ENCODE peak calls at places on chromosomes 16 and 17, in four cellular contexts. Y is foreskin fibroblast, M is gastrocnemius medialis, X is tibial nerve. N is an unnamed sample.

GRCh38 chr17:50686494-50687199 is 21.1 kb downstream of the ANKRD40 start:
- DNase-seq in Y (peak; percentile 75), M (peak; percentile 38), X (no peak), N (peak; percentile 77)

GRCh38 chr17:46175891-46176290 is 17.3 kb downstream of the KANSL1 start:
- DNase-seq in Y (no peak), M (no peak), X (no peak), N (no peak)

GRCh38 chr17:49516190-49516589 is 21.1 kb downstream of the NGFR start:
- DNase-seq in Y (no peak), M (no peak), X (no peak), N (no peak)

GRCh38 chr16:28309811-28310311 is 17.5 kb downstream of the SBK1 start:
- DNase-seq in Y (no peak), M (no peak), X (no peak), N (no peak)

GRCh38 chr17:30363715-30364202 is 15.0 kb upstream of the CPD start:
- DNase-seq in Y (peak; percentile 90), M (no peak), X (no peak), N (peak; percentile 81)

GRCh38 chr17:76722279-76722678 is 4.1 kb downstream of the JMJD6 start:
- DNase-seq in Y (no peak), M (no peak), X (no peak), N (no peak)

GRCh38 chr17:30173649-30174048 is 57.0 kb downstream of the NSRP1 start:
- DNase-seq in Y (no peak), M (no peak), X (no peak), N (no peak)

GRCh38 chr17:57735230-57735629 is 9.9 kb downstream of the CCDC182 start:
- DNase-seq in Y (no peak), M (no peak), X (no peak), N (no peak)

GRCh38 chr17:78890111-78890897 is 12.7 kb downstream of the CEP295NL start:
- DNase-seq in Y (no peak), M (peak; percentile 46), X (peak; percentile 56), N (no peak)

GRCh38 chr17:784143-784542 is 2.0 kb downstream of the MRM3 start:
- DNase-seq in Y (no peak), M (no peak), X (no peak), N (no peak)

GRCh38 chr16:82972520-82972919 is 345.8 kb downstream of the CDH13 start:
- DNase-seq in Y (no peak), M (no peak), X (no peak), N (no peak)

GRCh38 chr17:42950044-42950783 is 14.0 kb downstream of the AARSD1 start:
- DNase-seq in Y (no peak), M (no peak), X (no peak), N (no peak)

GRCh38 chr16:5032748-5033167 is 977 bp downstream of the NAGPA start:
- DNase-seq in Y (no peak), M (no peak), X (no peak), N (no peak)

GRCh38 chr17:41965694-41966375 is 760 bp upstream of the CNP start:
- DNase-seq in Y (peak; percentile 28), M (no peak), X (no peak), N (peak; percentile 25)

DNA sequence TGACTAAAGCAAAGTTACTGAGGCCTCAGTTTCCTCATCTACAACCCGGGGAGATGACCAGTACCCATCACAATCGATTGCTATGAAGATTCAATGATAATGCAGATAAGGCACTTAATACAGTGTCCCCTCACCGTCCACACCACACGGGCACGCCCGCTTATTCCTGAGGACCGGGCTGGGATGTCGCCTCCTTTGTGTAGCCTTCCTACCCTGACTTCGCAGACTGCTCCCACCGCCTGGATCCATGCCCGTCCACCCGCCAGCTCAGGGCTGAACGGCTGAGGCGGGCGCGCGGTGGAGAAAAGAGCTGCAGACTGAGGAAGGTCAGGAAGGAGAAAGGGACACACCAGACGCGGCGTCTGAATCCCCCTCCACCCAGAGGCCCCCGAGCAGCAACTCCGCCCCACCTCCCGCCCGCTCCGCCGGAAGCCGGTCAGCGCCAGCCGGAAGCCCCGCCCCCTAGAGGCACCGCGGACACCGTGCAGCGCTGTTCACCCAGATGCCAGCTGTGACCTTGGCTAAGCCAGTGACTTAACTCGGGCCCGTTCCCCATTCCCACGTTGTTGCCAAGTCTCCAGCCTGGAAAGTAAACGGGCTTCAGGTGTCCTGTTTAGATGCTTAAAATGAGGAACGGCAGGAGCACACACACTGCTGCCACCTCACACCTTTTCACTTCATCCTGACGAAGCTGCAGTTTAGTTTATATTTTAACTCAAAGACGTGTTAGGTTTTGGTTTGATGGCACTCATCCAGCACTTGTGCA is at the start of gene KRABD2:
- DNase-seq in Y (peak; percentile 86), M (peak; percentile 84), X (peak; percentile 65), N (peak; percentile 80)
- TF ChIP-seq CTCF in Y (peak; percentile 45), M (peak; percentile 70), X (peak; percentile 64), N (peak; percentile 72)

GRCh38 chr17:31521632-31522283 is 130.3 kb downstream of the RAB11FIP4 start:
- DNase-seq in Y (no peak), M (no peak), X (no peak), N (no peak)
- TF ChIP-seq CTCF in Y (no peak), M (no peak), X (no peak), N (peak; percentile 16)

DNA sequence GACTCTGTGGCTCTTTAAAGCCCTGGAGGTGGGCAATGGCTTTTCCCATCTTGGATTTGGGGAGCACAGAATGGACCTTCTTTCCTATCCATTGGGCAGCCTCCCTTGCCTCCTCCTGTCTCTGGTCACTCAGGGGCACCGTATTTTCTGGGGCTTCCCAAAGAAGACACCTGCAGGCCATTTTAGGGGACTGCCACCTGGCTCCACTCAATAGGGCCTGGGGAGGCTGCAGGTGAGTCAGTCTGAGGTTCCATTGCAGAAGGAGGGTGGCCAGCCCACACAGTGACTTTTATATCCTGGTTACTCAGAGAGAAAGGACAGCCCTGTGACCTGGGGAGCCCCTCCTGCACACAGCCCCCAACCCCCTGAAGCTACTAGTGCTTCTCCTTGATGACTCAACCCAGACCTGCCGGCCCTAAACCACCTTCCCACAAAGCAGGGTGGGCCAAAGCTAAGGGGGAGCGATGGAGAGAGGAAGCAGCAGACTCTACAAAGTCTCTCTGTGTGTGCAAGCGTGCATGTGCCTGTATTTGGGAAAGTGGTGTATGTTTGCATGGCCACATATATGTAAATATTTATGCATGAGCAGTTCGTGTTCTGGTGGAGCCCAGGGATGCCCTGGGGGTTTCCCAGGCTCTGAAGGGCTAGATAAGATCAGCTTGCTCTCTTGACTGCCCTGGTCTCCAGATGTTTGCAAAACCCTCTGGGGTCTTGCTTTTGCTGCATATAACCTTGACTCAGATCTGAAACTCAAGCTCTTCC is 5.0 kb downstream of the CX3CL1 start:
- DNase-seq in Y (no peak), M (no peak), X (no peak), N (no peak)
- TF ChIP-seq CTCF in Y (no peak), M (no peak), X (no peak), N (no peak)

DNA sequence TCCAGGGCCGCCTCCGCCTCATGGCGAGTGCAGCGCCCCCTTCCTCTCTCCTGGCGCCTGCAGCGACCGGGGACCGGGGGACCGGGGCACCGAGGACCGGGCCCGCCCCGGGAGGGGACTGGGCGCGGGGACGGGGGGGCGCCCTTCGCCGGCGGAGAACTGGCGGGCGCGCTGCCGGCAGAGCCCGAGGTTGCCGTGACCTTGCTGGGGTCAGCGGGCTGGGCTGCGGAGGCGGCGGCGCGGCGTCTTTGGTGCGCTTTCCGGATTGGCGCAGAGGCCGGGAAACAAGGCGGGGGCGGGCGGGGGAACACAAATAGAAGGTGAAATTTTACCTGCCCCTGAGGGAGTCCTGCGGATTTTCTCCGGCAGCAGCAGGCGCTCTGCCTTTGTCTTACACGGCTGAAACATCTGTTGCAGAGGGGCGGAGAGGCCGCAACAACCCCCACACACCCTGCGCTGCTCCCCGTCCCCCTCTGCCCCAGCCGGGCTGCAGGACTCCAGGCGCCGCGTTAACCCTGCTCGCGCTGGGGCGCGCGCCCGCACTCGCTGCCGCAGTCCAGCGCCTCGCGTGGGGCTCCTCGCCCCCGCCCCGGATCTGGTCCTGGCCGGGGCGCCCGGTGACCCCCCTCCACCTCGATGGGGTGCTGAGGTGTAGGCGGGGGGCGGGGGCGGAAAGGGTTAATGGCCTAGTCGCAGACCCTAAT is 53.5 kb downstream of the SREBF1 start:
- DNase-seq in Y (no peak), M (peak; percentile 74), X (no peak), N (no peak)
- TF ChIP-seq CTCF in Y (peak; percentile 11), M (no peak), X (peak; percentile 23), N (peak; percentile 65)

GRCh38 chr17:28889996-28890395 is 7.5 kb downstream of the FLOT2 start:
- DNase-seq in Y (no peak), M (no peak), X (no peak), N (no peak)
- TF ChIP-seq CTCF in Y (no peak), M (no peak), X (no peak), N (no peak)

GRCh38 chr17:47716381-47716780 is 16.7 kb upstream of the TBX21 start:
- DNase-seq in Y (no peak), M (no peak), X (no peak), N (no peak)

GRCh38 chr17:47715669-47716325 is 17.2 kb upstream of the TBX21 start:
- DNase-seq in Y (no peak), M (no peak), X (no peak), N (no peak)

GRCh38 chr17:47717845-47718621 is 15.0 kb upstream of the TBX21 start:
- DNase-seq in Y (no peak), M (no peak), X (no peak), N (no peak)

GRCh38 chr17:47718634-47719405 is 14.2 kb upstream of the TBX21 start:
- DNase-seq in Y (no peak), M (no peak), X (no peak), N (no peak)

DNA sequence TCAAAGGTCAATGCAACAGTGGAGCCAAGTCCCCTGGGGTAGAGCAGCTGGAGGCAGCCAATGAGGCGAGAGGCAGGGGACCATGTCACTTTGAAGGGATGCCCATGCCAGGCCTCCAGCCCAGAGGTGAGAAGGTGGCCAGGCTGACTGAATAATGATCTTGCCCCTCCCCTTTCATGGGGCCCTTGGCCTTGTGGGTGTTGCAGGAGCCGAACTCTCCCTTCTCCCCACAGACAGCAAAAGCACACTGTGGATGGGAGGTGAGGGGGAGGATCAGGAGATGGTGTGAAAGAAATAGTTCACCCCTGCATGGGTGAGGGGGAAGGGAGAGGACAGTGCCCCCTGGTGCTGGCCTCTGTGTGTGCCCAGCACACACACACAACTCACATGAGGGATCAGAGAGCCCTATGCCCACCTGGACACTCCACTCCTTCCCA is 15.8 kb upstream of the TBX21 start:
- DNase-seq in Y (no peak), M (no peak), X (no peak), N (no peak)
- TF ChIP-seq CTCF in Y (peak; percentile 32), M (peak; percentile 19), X (peak; percentile 8), N (peak; percentile 69)

DNA sequence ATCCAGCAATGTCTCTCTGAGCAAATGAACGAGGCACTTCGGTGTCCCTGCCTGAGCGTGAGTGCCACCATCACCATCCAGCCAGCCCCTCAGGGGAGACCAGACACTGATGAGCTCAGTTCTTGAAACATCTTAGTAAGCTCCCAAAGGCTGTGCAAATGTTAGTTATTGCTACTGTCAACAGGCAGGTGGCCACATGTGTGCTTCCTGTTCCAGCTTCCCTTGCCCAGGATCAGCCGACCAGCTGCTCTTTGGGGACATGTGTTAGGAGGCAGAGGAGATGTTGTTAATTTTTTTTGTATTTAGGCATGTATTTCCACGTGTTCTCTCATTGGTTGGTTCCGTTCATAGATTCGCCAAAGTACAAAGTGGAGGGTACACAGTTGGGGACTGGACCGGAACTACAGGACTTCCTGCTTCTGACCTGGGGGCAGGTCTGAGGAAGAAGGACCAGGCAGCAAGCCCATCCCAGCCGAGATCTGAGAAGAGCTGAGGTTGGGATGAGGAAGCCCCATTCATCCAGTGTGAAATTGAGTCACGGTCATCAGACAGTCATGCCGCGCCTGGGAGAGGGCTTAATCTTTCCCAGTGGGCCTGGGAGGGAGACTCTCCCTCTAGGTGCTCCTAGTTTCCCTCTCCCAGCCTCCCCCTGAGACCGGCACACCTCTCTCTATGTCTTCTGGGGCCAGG is 3.8 kb downstream of the TTYH2 start:
- DNase-seq in Y (no peak), M (no peak), X (no peak), N (no peak)
- TF ChIP-seq CTCF in Y (no peak), M (no peak), X (no peak), N (no peak)